ENCODE peak calls at places on chromosomes 13 and 19, in nine cellular contexts. K is OCI-LY7, X is hepatocyte, Q is SK-N-SH, R is GM23248, D is GM23338, G is HCT116, J is MM.1S, S is PC-3. B is an unnamed sample.
A peak's percentile ranks its signal among the peaks of the same experiment; 100 is the strongest.

GRCh38 chr19:34269968-34270621 is 15.7 kb downstream of the GARRE1 start:
- DNase-seq in J (peak; percentile 85), Q (no peak), G (no peak), K (peak; percentile 89), S (peak; percentile 78), X (peak; percentile 12), R (peak; percentile 83), D (peak; percentile 69), B (no peak)

GRCh38 chr13:40345654-40346372 is 320.6 kb downstream of the FOXO1 start:
- DNase-seq in X (no peak), S (no peak), R (no peak), J (no peak), D (peak; percentile 18), G (no peak), K (no peak), Q (no peak), B (peak; percentile 37)

GRCh38 chr19:28396259-28396940 is 816.6 kb downstream of the UQCRFS1 start:
- DNase-seq in D (peak; percentile 49), X (no peak), K (no peak), G (no peak), J (no peak), R (no peak), S (no peak), Q (no peak), B (peak; percentile 51)

GRCh38 chr19:30516586-30516985 is 144.4 kb downstream of the ZNF536 start:
- DNase-seq in S (no peak), X (no peak), D (no peak), G (no peak), Q (no peak), J (no peak), R (no peak), K (no peak), B (no peak)

GRCh38 chr19:43765109-43765876 is 10.5 kb upstream of the SMG9 start:
- DNase-seq in S (peak; percentile 96), Q (no peak), J (peak; percentile 79), X (peak; percentile 74), K (peak; percentile 88), D (no peak), G (peak; percentile 93), R (peak; percentile 99), B (no peak)

GRCh38 chr19:1855040-1855827 is 7.0 kb upstream of the REXO1 start:
- DNase-seq in J (peak; percentile 93), R (peak; percentile 97), D (peak; percentile 97), Q (peak; percentile 99), S (peak; percentile 38), K (peak; percentile 82), G (peak; percentile 64), X (peak; percentile 89), B (peak; percentile 93)

GRCh38 chr13:105665284-105665683 is 870.2 kb downstream of the EFNB2 start:
- DNase-seq in D (no peak), X (no peak), Q (no peak), J (no peak), R (no peak), G (no peak), S (peak; percentile 11), K (no peak), B (no peak)

GRCh38 chr19:37874784-37875183 is 31.6 kb downstream of the WDR87 start:
- DNase-seq in K (no peak), D (peak; percentile 81), J (no peak), G (no peak), Q (no peak), S (no peak), X (peak; percentile 19), R (no peak), B (no peak)

GRCh38 chr19:33080761-33081681 is at the start of gene GPATCH1:
- DNase-seq in S (peak; percentile 82), Q (peak; percentile 96), X (peak; percentile 94), J (peak; percentile 84), D (peak; percentile 97), G (peak; percentile 71), K (peak; percentile 82), R (peak; percentile 95), B (peak; percentile 95)

GRCh38 chr19:58407658-58408151 is 744 bp upstream of the ZNF584 start:
- DNase-seq in G (no peak), D (peak; percentile 29), Q (no peak), S (no peak), R (peak; percentile 54), J (no peak), K (no peak), X (peak; percentile 46), B (peak; percentile 40)

GRCh38 chr13:84553252-84553651 is 671.0 kb upstream of the SLITRK1 start:
- DNase-seq in R (no peak), K (no peak), J (no peak), X (no peak), Q (no peak), G (no peak), S (no peak), D (no peak), B (no peak)

GRCh38 chr13:113927661-113928581 is 46.0 kb downstream of the C13orf46 start:
- DNase-seq in J (no peak), D (no peak), S (no peak), X (peak; percentile 52), R (peak; percentile 98), G (no peak), K (no peak), Q (no peak), B (no peak)

GRCh38 chr13:80802946-80803345 is 462.0 kb upstream of the SPRY2 start:
- DNase-seq in J (no peak), S (no peak), X (no peak), D (peak; percentile 11), G (no peak), Q (no peak), R (no peak), K (no peak), B (no peak)

GRCh38 chr19:17687857-17688784 is at the start of gene UNC13A:
- DNase-seq in D (peak; percentile 88), J (peak; percentile 24), G (no peak), Q (peak; percentile 96), R (peak; percentile 58), X (peak; percentile 76), S (no peak), K (no peak), B (peak; percentile 92)

GRCh38 chr19:308471-309205 is 17.4 kb upstream of the PLPP2 start:
- DNase-seq in K (no peak), Q (peak; percentile 33), X (no peak), R (no peak), G (no peak), J (no peak), S (no peak), D (no peak), B (no peak)
- TF ChIP-seq EZH2phosphoT487 in K (no peak), Q (no peak), X (no peak), R (no peak), G (no peak), J (no peak), S (no peak), D (no peak), B (no peak)

GRCh38 chr19:3227054-3227626 is 2.7 kb downstream of the CELF5 start:
- DNase-seq in D (no peak), X (no peak), R (no peak), S (no peak), J (no peak), G (no peak), K (no peak), Q (no peak), B (no peak)

GRCh38 chr19:3220576-3220975 is 3.9 kb upstream of the CELF5 start:
- DNase-seq in S (no peak), X (no peak), D (no peak), J (no peak), R (no peak), G (no peak), Q (no peak), K (no peak), B (no peak)

GRCh38 chr19:3225677-3226093 is 1.2 kb downstream of the CELF5 start:
- DNase-seq in R (no peak), J (no peak), Q (peak; percentile 56), K (no peak), D (peak; percentile 48), G (no peak), S (no peak), X (no peak), B (no peak)

GRCh38 chr19:3222709-3223108 is 1.8 kb upstream of the CELF5 start:
- DNase-seq in R (no peak), Q (no peak), X (no peak), G (no peak), S (no peak), K (no peak), J (no peak), D (no peak), B (no peak)

DNA sequence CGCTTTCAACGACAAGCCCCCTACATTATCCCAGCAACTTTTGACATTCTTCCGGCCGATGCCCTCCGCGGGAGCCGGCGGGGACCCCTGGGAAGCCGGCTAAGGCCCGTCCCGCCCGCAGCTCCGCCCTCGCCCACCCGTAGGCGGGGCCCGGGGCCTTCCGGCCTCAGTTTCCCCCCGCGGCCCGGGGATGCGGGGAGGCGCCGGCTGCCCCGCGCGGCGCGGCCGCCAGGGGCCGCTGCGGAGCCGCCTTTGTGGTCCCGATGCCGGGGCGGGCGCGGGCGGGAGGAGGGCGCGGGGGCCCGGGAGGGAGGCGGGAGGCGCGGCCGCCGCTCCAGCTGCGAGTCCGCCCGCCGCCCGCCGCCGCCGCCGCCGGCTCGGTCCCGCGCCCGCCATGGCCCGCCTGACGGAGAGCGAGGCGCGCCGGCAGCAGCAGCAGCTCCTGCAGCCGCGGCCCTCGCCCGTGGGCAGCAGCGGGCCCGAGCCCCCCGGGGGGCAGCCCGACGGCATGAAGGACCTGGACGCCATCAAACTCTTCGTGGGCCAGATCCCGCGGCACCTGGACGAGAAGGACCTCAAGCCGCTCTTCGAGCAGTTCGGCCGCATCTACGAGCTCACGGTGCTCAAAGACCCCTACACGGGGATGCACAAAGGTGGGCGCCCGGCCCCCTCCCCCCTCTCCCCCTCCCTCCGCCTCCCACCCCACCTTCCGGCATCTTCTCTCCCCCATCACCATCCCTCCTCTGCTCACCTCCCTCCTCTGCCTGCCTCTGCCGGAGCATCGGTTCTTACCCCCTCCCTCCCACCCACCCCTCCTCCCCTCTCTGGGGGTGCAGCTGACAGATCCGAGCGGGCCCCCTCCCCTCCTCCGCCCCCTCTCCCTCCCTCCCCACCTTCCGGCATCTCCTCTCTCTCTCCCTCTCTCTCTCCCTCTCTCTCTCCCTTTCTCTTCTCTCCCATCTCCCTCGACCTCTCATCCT is at the start of gene CELF5:
- DNase-seq in G (no peak), Q (peak; percentile 99), J (peak; percentile 37), K (peak; percentile 60), X (peak; percentile 80), S (peak; percentile 30), R (peak; percentile 73), D (peak; percentile 75), B (peak; percentile 91)
- TF ChIP-seq EZH2phosphoT487 in G (no peak), Q (no peak), J (no peak), K (no peak), X (no peak), S (no peak), R (no peak), D (no peak), B (no peak)

DNA sequence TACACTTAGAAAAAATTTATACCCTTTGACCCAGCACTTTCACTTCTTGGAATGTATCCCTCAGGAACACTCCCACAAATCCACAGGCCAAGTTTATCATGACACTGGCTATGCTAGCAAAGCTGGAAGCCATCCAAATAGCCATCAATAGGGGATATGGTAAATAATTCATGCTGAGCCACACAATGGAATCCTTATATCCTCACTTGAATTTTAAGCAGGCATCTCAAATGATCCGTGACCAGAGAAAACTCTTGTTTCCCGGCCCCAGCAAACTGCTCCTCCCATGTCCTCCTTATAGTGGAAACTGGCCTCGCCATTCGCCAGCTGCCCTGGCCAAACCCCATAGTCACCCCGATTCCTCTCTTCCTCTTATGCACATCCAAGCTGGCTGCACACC is 37.6 kb downstream of the GRIK5 start:
- DNase-seq in Q (no peak), R (no peak), X (no peak), D (peak; percentile 87), S (peak; percentile 80), K (no peak), J (no peak), G (no peak), B (no peak)
- TF ChIP-seq EZH2phosphoT487 in Q (no peak), R (no peak), X (no peak), D (no peak), S (no peak), K (no peak), J (no peak), G (no peak), B (no peak)

GRCh38 chr19:49196527-49197240 is 39.1 kb downstream of the TRPM4 start:
- DNase-seq in S (no peak), Q (no peak), K (no peak), R (no peak), G (no peak), J (no peak), X (no peak), D (peak; percentile 24), B (no peak)
- TF ChIP-seq EZH2phosphoT487 in S (no peak), Q (no peak), K (no peak), R (no peak), G (no peak), J (no peak), X (no peak), D (no peak), B (no peak)